ENCODE peak calls at places on chromosomes 4 and X, in five cellular contexts. A, X, Y, Q and B are unnamed samples.
A peak's percentile ranks its signal among the peaks of the same experiment; 100 is the strongest.

GRCh38 chrX:1462596-1463251 is 10.0 kb upstream of the ASMTL start:
- DNase-seq in Y (peak; percentile 60), X (no peak), Q (no peak), A (peak; percentile 23), B (no peak)

GRCh38 chrX:63918611-63919010 is 133.6 kb upstream of the ARHGEF9 start:
- DNase-seq in Q (no peak), A (no peak), X (no peak), Y (no peak), B (no peak)

GRCh38 chr4:85901500-85901899 is 426.6 kb downstream of the ARHGAP24 start:
- DNase-seq in X (no peak), Y (no peak), Q (no peak), A (no peak), B (no peak)

GRCh38 chr4:109429545-109429944 is 4.1 kb upstream of the SEC24B start:
- DNase-seq in Y (no peak), A (no peak), X (no peak), Q (no peak), B (no peak)

GRCh38 chrX:70434914-70435586 is 9.6 kb upstream of the DLG3 start:
- DNase-seq in X (peak; percentile 16), A (no peak), Y (peak; percentile 48), Q (no peak), B (no peak)

GRCh38 chrX:135625995-135626394 is 87.4 kb upstream of the CT45A1 start:
- DNase-seq in X (no peak), Q (no peak), A (no peak), Y (no peak), B (no peak)

GRCh38 chr4:36420111-36420679 is 138.8 kb downstream of the DTHD1 start:
- DNase-seq in Y (no peak), Q (no peak), X (no peak), A (no peak), B (no peak)

GRCh38 chrX:13533726-13534125 is 35.7 kb upstream of the EGFL6 start:
- DNase-seq in X (no peak), Y (no peak), A (no peak), Q (no peak), B (no peak)